ENCODE peak calls at places on chromosomes 12 and 14, in five cellular contexts. Q, X, K, O and Y are unnamed samples.
A peak's percentile ranks its signal among the peaks of the same experiment; 100 is the strongest.

GRCh38 chr12:39102474-39103209 is 197.3 kb upstream of the CPNE8 start:
- DNase-seq in Q (no peak), X (no peak), K (no peak), O (peak; percentile 91), Y (no peak)

GRCh38 chr12:9736931-9737705 is 4.2 kb upstream of the CLECL1 start:
- DNase-seq in Q (no peak), X (no peak), K (no peak), O (no peak), Y (no peak)

GRCh38 chr12:130632582-130633174 is 83.4 kb downstream of the RIMBP2 start:
- DNase-seq in Q (no peak), X (no peak), K (no peak), O (no peak), Y (no peak)

GRCh38 chr14:94897092-94897491 is 127.2 kb upstream of the GSC start:
- DNase-seq in Q (no peak), X (no peak), K (no peak), O (peak; percentile 22), Y (no peak)

GRCh38 chr14:68312884-68313725 is 479.8 kb downstream of the ZFP36L1 start:
- DNase-seq in Q (no peak), X (no peak), K (no peak), O (no peak), Y (no peak)

GRCh38 chr14:21024668-21025373 is at the start of gene NDRG2:
- DNase-seq in Q (peak; percentile 84), X (peak; percentile 71), K (peak; percentile 89), O (peak; percentile 17), Y (no peak)

GRCh38 chr14:104801284-104802119 is 601 bp downstream of the ZBTB42 start:
- DNase-seq in Q (no peak), X (no peak), K (peak; percentile 76), O (no peak), Y (no peak)

GRCh38 chr12:94020335-94020734 is 128.0 kb upstream of the PLXNC1 start:
- DNase-seq in Q (no peak), X (no peak), K (no peak), O (no peak), Y (no peak)

GRCh38 chr14:101867854-101868253 is 96.5 kb upstream of the DYNC1H1 start:
- DNase-seq in Q (no peak), X (no peak), K (no peak), O (no peak), Y (no peak)

GRCh38 chr12:30796891-30797371 is 42.2 kb upstream of the CAPRIN2 start:
- DNase-seq in Q (no peak), X (no peak), K (no peak), O (peak; percentile 58), Y (no peak)

GRCh38 chr14:68960123-68960522 is 19.0 kb downstream of the ACTN1 start:
- DNase-seq in Q (no peak), X (no peak), K (no peak), O (no peak), Y (no peak)

GRCh38 chr14:76793324-76793723 is 19.4 kb downstream of the ANGEL1 start:
- DNase-seq in Q (no peak), X (no peak), K (no peak), O (no peak), Y (no peak)

GRCh38 chr14:56133547-56133946 is 15.3 kb downstream of the PELI2 start:
- DNase-seq in Q (no peak), X (no peak), K (no peak), O (no peak), Y (no peak)

GRCh38 chr12:95633049-95633545 is 81.8 kb upstream of the USP44 start:
- DNase-seq in Q (peak; percentile 84), X (peak; percentile 52), K (no peak), O (peak; percentile 90), Y (peak; percentile 27)

GRCh38 chr14:95664046-95664445 is 22.2 kb upstream of the TCL1B start:
- DNase-seq in Q (no peak), X (no peak), K (peak; percentile 54), O (no peak), Y (no peak)

GRCh38 chr14:34275038-34275437 is 187.0 kb downstream of the SPTSSA start:
- DNase-seq in Q (no peak), X (no peak), K (no peak), O (no peak), Y (no peak)

GRCh38 chr12:6821674-6822433 is at the start of gene GPR162:
- DNase-seq in Q (no peak), X (peak; percentile 45), K (peak; percentile 62), O (peak; percentile 65), Y (no peak)

GRCh38 chr14:70622111-70622712 is 19.5 kb upstream of the TTC9 start:
- DNase-seq in Q (no peak), X (no peak), K (no peak), O (peak; percentile 25), Y (no peak)

GRCh38 chr14:33401326-33401725 is 462.6 kb downstream of the NPAS3 start:
- DNase-seq in Q (no peak), X (no peak), K (no peak), O (no peak), Y (no peak)

GRCh38 chr14:81414123-81414522 is 14.0 kb upstream of the STON2 start:
- DNase-seq in Q (no peak), X (no peak), K (no peak), O (no peak), Y (no peak)

GRCh38 chr14:75292016-75292646 is 13.5 kb downstream of the FOS start:
- DNase-seq in Q (no peak), X (no peak), K (no peak), O (no peak), Y (no peak)

GRCh38 chr12:50338920-50339319 is 55.6 kb upstream of the LIMA1 start:
- DNase-seq in Q (no peak), X (no peak), K (no peak), O (no peak), Y (no peak)

GRCh38 chr14:77175843-77176242 is 5.8 kb upstream of the TMEM63C start:
- DNase-seq in Q (no peak), X (no peak), K (no peak), O (no peak), Y (no peak)

GRCh38 chr12:10363665-10363921 is 26.2 kb downstream of the KLRK1 start:
- DNase-seq in Q (no peak), X (no peak), K (no peak), O (no peak), Y (no peak)

GRCh38 chr12:52951126-52951525 is 2.2 kb downstream of the KRT18 start:
- DNase-seq in Q (no peak), X (no peak), K (no peak), O (no peak), Y (no peak)

GRCh38 chr12:52953181-52953841 is 4.4 kb downstream of the KRT18 start:
- DNase-seq in Q (no peak), X (no peak), K (no peak), O (no peak), Y (no peak)

GRCh38 chr12:52950553-52950952 is 1.6 kb downstream of the KRT18 start:
- DNase-seq in Q (no peak), X (no peak), K (peak; percentile 62), O (no peak), Y (no peak)

GRCh38 chr12:52951640-52952039 is 2.7 kb downstream of the KRT18 start:
- DNase-seq in Q (no peak), X (no peak), K (no peak), O (no peak), Y (no peak)

DNA sequence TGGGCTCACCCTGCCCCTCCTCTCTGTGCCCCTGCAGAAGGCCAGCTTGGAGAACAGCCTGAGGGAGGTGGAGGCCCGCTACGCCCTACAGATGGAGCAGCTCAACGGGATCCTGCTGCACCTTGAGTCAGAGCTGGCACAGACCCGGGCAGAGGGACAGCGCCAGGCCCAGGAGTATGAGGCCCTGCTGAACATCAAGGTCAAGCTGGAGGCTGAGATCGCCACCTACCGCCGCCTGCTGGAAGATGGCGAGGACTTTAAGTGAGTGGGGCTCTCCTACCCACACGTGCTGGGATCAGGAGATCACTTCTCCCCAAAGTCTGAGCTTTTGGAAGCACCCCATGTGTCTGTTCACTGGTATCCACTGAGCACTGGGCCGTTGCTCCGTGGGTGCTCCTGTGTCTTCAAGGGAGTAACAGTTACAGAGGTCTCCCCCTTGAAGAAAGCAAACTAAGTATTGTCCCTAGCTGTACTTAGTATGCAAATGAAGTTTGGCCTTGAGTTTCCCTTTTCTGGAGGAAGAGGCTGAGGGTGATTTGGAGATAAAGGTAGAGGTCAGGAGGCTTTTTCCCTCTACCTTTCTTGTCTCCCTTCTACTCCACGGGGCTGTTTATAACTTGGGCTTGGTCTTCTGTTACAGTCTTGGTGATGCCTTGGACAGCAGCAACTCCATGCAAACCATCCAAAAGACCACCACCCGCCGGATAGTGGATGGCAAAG is 3.3 kb downstream of the KRT18 start:
- DNase-seq in Q (peak; percentile 43), X (peak; percentile 52), K (peak; percentile 91), O (no peak), Y (no peak)
- TF ChIP-seq CTCF in Q (no peak), X (no peak), K (peak; percentile 34), O (no peak), Y (no peak)

DNA sequence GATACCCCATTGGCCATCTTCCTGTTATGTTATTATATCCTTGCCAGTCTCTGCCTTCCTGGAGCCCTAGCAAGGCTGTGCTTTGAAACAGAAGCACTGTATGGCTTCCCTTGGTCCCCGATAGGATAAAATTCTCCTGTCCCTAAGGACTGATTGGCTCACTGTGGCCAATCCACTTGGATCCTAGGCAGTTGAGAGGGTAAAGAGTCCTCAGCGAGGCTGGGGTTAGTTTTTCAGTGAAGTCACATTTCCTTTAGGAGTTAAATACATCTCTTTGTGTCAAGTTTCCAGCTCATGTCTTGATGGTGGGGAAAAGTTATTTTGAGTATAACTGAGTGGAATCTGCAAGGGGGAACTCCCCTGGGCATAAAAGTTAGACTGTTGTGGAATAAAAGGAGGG is 7.3 kb downstream of the AACS start:
- DNase-seq in Q (no peak), X (no peak), K (no peak), O (no peak), Y (no peak)
- TF ChIP-seq CTCF in Q (no peak), X (no peak), K (no peak), O (no peak), Y (no peak)

DNA sequence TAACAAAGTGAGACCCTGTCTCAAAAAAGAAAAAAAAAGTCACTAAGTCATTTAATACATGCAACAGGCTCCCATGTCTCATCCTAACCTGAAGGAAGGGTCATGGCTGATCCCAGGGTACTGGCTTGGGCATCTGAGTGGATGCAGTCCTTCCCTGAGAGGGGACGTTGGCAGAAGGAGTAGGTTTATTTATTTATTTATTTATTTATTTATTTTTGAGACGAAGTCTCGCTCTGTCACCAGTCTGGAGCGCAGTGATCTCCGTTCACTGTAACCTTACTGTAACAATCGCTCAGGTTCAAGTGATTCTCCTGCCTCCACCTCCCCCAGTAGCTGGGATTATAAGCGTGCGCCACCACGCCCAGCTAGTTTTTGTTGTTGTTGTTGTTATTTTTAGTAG is 7.2 kb upstream of the CALCOCO1 start:
- DNase-seq in Q (no peak), X (no peak), K (no peak), O (no peak), Y (no peak)
- TF ChIP-seq CTCF in Q (no peak), X (no peak), K (no peak), O (no peak), Y (no peak)

GRCh38 chr12:12890815-12891645 is at the start of gene GPRC5A:
- DNase-seq in Q (peak; percentile 90), X (peak; percentile 94), K (peak; percentile 86), O (peak; percentile 95), Y (peak; percentile 87)
- TF ChIP-seq CTCF in Q (peak; percentile 3), X (no peak), K (no peak), O (no peak), Y (no peak)

DNA sequence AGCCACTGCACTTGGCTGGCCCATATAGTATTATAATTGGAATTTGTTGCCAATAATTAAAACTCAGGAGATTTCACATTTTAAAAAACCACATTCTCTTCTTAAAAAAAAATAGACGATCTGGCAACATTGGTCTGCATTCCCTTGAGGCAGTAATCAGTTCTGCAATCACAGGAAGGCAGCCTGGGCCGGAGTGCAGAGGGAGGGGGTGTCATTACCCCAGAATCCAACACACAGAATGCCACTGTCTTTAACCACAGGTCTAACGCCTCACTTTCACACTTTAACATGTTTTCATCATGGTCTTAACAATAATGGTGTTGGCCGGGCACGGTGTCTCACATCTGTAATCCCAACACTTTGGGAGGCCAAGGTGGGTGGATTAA is 100.1 kb downstream of the SCARB1 start:
- DNase-seq in Q (no peak), X (no peak), K (no peak), O (peak; percentile 57), Y (no peak)
- TF ChIP-seq CTCF in Q (no peak), X (no peak), K (no peak), O (no peak), Y (no peak)